ENCODE peak calls at places on chromosomes 3 and 15, in six cellular contexts. F is transverse colon, R is tibial nerve, U is uterus, J is heart left ventricle, C is sigmoid colon. P is an unnamed sample.

GRCh38 chr3:119368243-119368800 is 74.1 kb downstream of the ARHGAP31 start:
- DNase-seq in U (no peak), C (no peak), R (no peak), F (no peak), J (no peak), P (no peak)

GRCh38 chr15:56028430-56028829 is 35.0 kb upstream of the NEDD4 start:
- DNase-seq in U (no peak), C (no peak), J (no peak), F (no peak), R (no peak), P (no peak)

GRCh38 chr15:53416219-53416940 is 343.1 kb downstream of the WDR72 start:
- DNase-seq in C (no peak), J (no peak), U (no peak), R (no peak), F (no peak), P (no peak)

GRCh38 chr3:7682822-7683229 is 818.8 kb upstream of the LMCD1 start:
- DNase-seq in F (no peak), J (peak), U (no peak), C (no peak), R (peak), P (no peak)

GRCh38 chr15:42139596-42139995 is 16.8 kb downstream of the PLA2G4F start:
- DNase-seq in F (peak), J (no peak), R (no peak), C (peak), U (no peak), P (no peak)

GRCh38 chr15:47293763-47294162 is 423.5 kb upstream of the SEMA6D start:
- DNase-seq in C (peak), U (peak), F (peak), R (peak), J (peak), P (no peak)

GRCh38 chr3:52827866-52828376 is 2.6 kb downstream of the ITIH4 start:
- DNase-seq in R (no peak), J (no peak), C (no peak), U (no peak), F (no peak), P (no peak)

GRCh38 chr15:83166218-83166617 is 41.4 kb downstream of the HDGFL3 start:
- DNase-seq in U (no peak), F (no peak), C (no peak), R (no peak), J (no peak), P (no peak)

GRCh38 chr15:77178421-77178820 is 107.5 kb upstream of the TSPAN3 start:
- DNase-seq in U (no peak), F (no peak), J (no peak), C (no peak), R (no peak), P (no peak)

GRCh38 chr3:173732237-173732636 is 334.7 kb downstream of the NLGN1 start:
- DNase-seq in U (no peak), R (no peak), J (no peak), F (no peak), C (no peak), P (no peak)

GRCh38 chr3:43254125-43254524 is 32.2 kb upstream of the SNRK start:
- DNase-seq in U (no peak), F (no peak), R (no peak), J (no peak), C (no peak), P (no peak)

GRCh38 chr15:76196286-76196948 is 114.9 kb downstream of the ETFA start:
- DNase-seq in R (no peak), J (peak), C (peak), U (peak), F (peak), P (peak)

GRCh38 chr3:170585937-170586310 is at the start of gene SLC7A14:
- DNase-seq in U (no peak), C (no peak), F (no peak), J (peak), R (no peak), P (no peak)

GRCh38 chr15:68379759-68380290 is 52.1 kb downstream of the ITGA11 start:
- DNase-seq in C (peak), U (peak), F (no peak), J (no peak), R (no peak), P (no peak)

GRCh38 chr3:36214460-36214859 is 165.8 kb upstream of the STAC start:
- DNase-seq in C (no peak), J (no peak), U (no peak), R (no peak), F (no peak), P (no peak)

GRCh38 chr15:96947830-96948229 is 617.3 kb downstream of the NR2F2 start:
- DNase-seq in J (no peak), R (no peak), U (no peak), F (no peak), C (no peak), P (no peak)

DNA sequence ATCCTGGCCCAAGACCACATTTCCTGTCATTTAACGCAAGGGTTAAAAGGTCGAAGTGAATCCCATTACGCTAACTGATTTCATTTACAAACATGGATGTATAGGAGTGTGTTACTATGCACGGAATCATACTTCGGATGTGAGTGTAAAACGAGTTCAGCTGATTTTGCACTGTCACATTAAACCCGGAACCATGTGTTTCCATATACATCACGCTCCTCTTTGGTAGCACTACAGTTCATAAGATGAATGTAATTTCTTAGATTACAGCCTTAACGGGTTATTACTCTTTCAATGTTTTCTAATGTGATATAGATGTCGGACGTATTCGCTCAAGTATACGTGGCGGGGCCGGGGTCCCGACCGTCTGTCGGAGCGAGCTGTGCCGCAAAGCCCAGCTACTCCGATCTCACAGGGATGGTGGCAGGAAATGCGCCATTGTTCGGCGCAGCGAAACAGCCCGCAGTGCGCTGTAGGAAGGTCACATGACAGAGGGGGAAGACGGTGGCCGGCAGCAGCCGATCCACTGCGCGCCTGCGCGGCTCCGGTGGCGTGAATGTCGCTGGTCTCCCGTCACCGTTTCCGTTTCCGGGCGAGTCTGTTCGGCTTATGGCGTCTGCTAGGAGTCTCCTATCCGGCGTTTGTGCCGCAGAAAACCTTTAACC is 97.3 kb downstream of the NPAP1 start:
- DNase-seq in F (peak), C (peak), J (peak), U (peak), R (peak), P (no peak)
- TF ChIP-seq POLR2A in F (no peak), C (no peak), J (no peak), U (no peak), R (no peak), P (no peak)

GRCh38 chr3:112671930-112672715 is 31.2 kb upstream of the CCDC80 start:
- DNase-seq in U (no peak), C (no peak), R (no peak), J (no peak), F (no peak), P (peak)
- TF ChIP-seq POLR2A in U (no peak), C (no peak), R (no peak), J (no peak), F (no peak), P (no peak)

GRCh38 chr15:69592954-69593353 is 140.3 kb downstream of the RPLP1 start:
- DNase-seq in U (no peak), J (no peak), F (no peak), C (no peak), R (no peak), P (no peak)

GRCh38 chr15:69593981-69594966 is 141.7 kb downstream of the RPLP1 start:
- DNase-seq in F (peak), J (peak), U (peak), R (peak), C (peak), P (peak)

GRCh38 chr15:69597061-69597592 is 144.5 kb downstream of the RPLP1 start:
- DNase-seq in R (no peak), U (no peak), J (no peak), F (no peak), C (no peak), P (no peak)

GRCh38 chr15:69593488-69593887 is 140.9 kb downstream of the RPLP1 start:
- DNase-seq in R (no peak), C (no peak), J (no peak), F (no peak), U (no peak), P (no peak)

DNA sequence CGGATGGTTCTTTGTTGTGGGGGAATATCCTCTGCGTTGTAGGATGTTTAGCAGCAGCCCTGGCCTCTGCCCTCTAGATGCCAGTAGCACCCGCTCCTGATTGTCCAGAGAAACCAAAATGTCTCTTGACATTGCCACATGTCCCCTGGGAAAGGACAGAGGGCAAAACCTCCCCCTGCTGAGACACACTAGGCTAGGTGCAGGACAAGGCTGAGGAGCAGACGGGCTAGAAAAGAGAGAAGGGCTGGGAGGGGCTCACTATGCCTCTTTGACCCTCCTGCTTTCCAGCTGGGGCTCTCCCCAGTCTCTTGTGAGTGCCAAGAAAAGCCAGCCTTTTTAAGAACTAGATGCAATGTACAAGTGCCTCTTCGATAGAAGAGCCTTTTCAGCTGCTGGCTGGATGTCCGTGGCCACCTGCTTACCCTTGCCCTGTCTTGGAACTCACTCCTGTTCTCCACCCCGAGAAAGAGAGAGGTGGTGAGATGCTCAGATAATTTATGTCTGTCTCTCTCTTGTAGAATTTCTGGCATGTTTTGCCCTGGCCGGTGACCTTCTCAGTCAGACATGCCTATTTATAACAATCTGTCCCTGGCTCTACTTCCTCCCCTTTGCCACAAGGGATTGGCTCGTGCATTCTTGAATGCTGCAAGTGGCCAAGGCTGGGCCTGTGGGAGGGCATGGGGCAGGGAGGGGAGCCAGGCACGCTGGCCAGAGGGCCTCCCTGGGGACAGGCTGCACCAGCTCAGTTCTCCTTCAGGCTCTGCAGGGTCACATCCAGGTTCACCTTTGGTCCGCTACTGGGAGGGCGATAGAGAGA is 142.6 kb downstream of the RPLP1 start:
- DNase-seq in R (peak), U (peak), C (peak), J (peak), F (peak), P (no peak)
- TF ChIP-seq POLR2A in R (no peak), U (no peak), C (no peak), J (no peak), F (no peak), P (no peak)

GRCh38 chr3:127753338-127753737 is 69.0 kb downstream of the MGLL start:
- DNase-seq in F (no peak), C (no peak), U (no peak), J (no peak), R (no peak), P (no peak)

GRCh38 chr3:127751782-127752181 is 70.5 kb downstream of the MGLL start:
- DNase-seq in R (no peak), F (no peak), U (no peak), J (no peak), C (no peak), P (no peak)

GRCh38 chr3:127755305-127755681 is 67.0 kb downstream of the MGLL start:
- DNase-seq in C (no peak), F (no peak), R (no peak), J (no peak), U (no peak), P (no peak)

GRCh38 chr3:127753898-127754410 is 68.4 kb downstream of the MGLL start:
- DNase-seq in J (no peak), C (no peak), U (no peak), F (no peak), R (no peak), P (no peak)

GRCh38 chr3:127754411-127755304 is 67.7 kb downstream of the MGLL start:
- DNase-seq in J (no peak), C (no peak), R (no peak), F (no peak), U (no peak), P (no peak)
- TF ChIP-seq POLR2A in J (no peak), C (no peak), R (no peak), F (no peak), U (no peak), P (no peak)